ENCODE peak calls at places on chromosomes 13 and 19, in six cellular contexts. One of them, this sample, is unnamed.

GRCh38 chr13:110541526-110541920 is 20.0 kb downstream of the RAB20 start:
- DNase-seq in pancreas: no peak
- DNase-seq in kidney glomerular epithelial cell: no peak
- DNase-seq in activated T-cell treated with anti-CD3 and anti-CD28 coated beads, Interleukin-2, amount 50 U/mL, for 1 hour: no peak
- DNase-seq in ovary: no peak
- DNase-seq in stimulated activated CD8-positive, alpha-beta memory T cell treated with anti-CD3 and anti-CD28 coated beads, Interleukin-7, amount 100 ng/mL, for 1 hour: no peak
- DNase-seq in this sample: no peak

GRCh38 chr19:55591555-55591954 is 7.8 kb downstream of the FIZ1 start:
- DNase-seq in activated T-cell treated with anti-CD3 and anti-CD28 coated beads, Interleukin-2, amount 50 U/mL, for 1 hour: no peak
- DNase-seq in kidney glomerular epithelial cell: no peak
- DNase-seq in pancreas: no peak
- DNase-seq in ovary: no peak
- DNase-seq in stimulated activated CD8-positive, alpha-beta memory T cell treated with anti-CD3 and anti-CD28 coated beads, Interleukin-7, amount 100 ng/mL, for 1 hour: no peak
- DNase-seq in this sample: no peak

GRCh38 chr19:43914051-43914450 is 21.0 kb downstream of the ZNF45 start:
- DNase-seq in stimulated activated CD8-positive, alpha-beta memory T cell treated with anti-CD3 and anti-CD28 coated beads, Interleukin-7, amount 100 ng/mL, for 1 hour: no peak
- DNase-seq in ovary: no peak
- DNase-seq in kidney glomerular epithelial cell: no peak
- DNase-seq in pancreas: no peak
- DNase-seq in activated T-cell treated with anti-CD3 and anti-CD28 coated beads, Interleukin-2, amount 50 U/mL, for 1 hour: no peak
- DNase-seq in this sample: no peak

GRCh38 chr19:48793271-48793670 is 17.6 kb downstream of the BCAT2 start:
- DNase-seq in kidney glomerular epithelial cell: no peak
- DNase-seq in ovary: no peak
- DNase-seq in stimulated activated CD8-positive, alpha-beta memory T cell treated with anti-CD3 and anti-CD28 coated beads, Interleukin-7, amount 100 ng/mL, for 1 hour: no peak
- DNase-seq in activated T-cell treated with anti-CD3 and anti-CD28 coated beads, Interleukin-2, amount 50 U/mL, for 1 hour: no peak
- DNase-seq in pancreas: no peak
- DNase-seq in this sample: no peak

GRCh38 chr13:111114362-111115050 is 604 bp upstream of the ARHGEF7 start:
- DNase-seq in kidney glomerular epithelial cell: no peak
- DNase-seq in ovary: no peak
- DNase-seq in stimulated activated CD8-positive, alpha-beta memory T cell treated with anti-CD3 and anti-CD28 coated beads, Interleukin-7, amount 100 ng/mL, for 1 hour: no peak
- DNase-seq in pancreas: peak
- DNase-seq in activated T-cell treated with anti-CD3 and anti-CD28 coated beads, Interleukin-2, amount 50 U/mL, for 1 hour: peak
- DNase-seq in this sample: no peak

GRCh38 chr19:39160523-39160861 is 34.9 kb downstream of the PAK4 start:
- DNase-seq in activated T-cell treated with anti-CD3 and anti-CD28 coated beads, Interleukin-2, amount 50 U/mL, for 1 hour: no peak
- DNase-seq in pancreas: peak
- DNase-seq in kidney glomerular epithelial cell: no peak
- DNase-seq in ovary: peak
- DNase-seq in stimulated activated CD8-positive, alpha-beta memory T cell treated with anti-CD3 and anti-CD28 coated beads, Interleukin-7, amount 100 ng/mL, for 1 hour: no peak
- DNase-seq in this sample: no peak

GRCh38 chr13:97229699-97230098 is 7.6 kb downstream of the MBNL2 start:
- DNase-seq in pancreas: no peak
- DNase-seq in kidney glomerular epithelial cell: no peak
- DNase-seq in ovary: no peak
- DNase-seq in stimulated activated CD8-positive, alpha-beta memory T cell treated with anti-CD3 and anti-CD28 coated beads, Interleukin-7, amount 100 ng/mL, for 1 hour: no peak
- DNase-seq in activated T-cell treated with anti-CD3 and anti-CD28 coated beads, Interleukin-2, amount 50 U/mL, for 1 hour: no peak
- DNase-seq in this sample: no peak

GRCh38 chr13:28659611-28659970 is 661 bp downstream of the POMP start:
- DNase-seq in ovary: no peak
- DNase-seq in pancreas: no peak
- DNase-seq in stimulated activated CD8-positive, alpha-beta memory T cell treated with anti-CD3 and anti-CD28 coated beads, Interleukin-7, amount 100 ng/mL, for 1 hour: no peak
- DNase-seq in kidney glomerular epithelial cell: no peak
- DNase-seq in activated T-cell treated with anti-CD3 and anti-CD28 coated beads, Interleukin-2, amount 50 U/mL, for 1 hour: no peak
- DNase-seq in this sample: no peak

GRCh38 chr19:14416743-14417214 is 2.4 kb downstream of the DDX39A start:
- DNase-seq in activated T-cell treated with anti-CD3 and anti-CD28 coated beads, Interleukin-2, amount 50 U/mL, for 1 hour: no peak
- DNase-seq in stimulated activated CD8-positive, alpha-beta memory T cell treated with anti-CD3 and anti-CD28 coated beads, Interleukin-7, amount 100 ng/mL, for 1 hour: no peak
- DNase-seq in ovary: no peak
- DNase-seq in pancreas: no peak
- DNase-seq in kidney glomerular epithelial cell: no peak
- DNase-seq in this sample: no peak

GRCh38 chr19:49793561-49793840 is 19.6 kb downstream of the FUZ start:
- DNase-seq in pancreas: no peak
- DNase-seq in kidney glomerular epithelial cell: peak
- DNase-seq in ovary: no peak
- DNase-seq in stimulated activated CD8-positive, alpha-beta memory T cell treated with anti-CD3 and anti-CD28 coated beads, Interleukin-7, amount 100 ng/mL, for 1 hour: no peak
- DNase-seq in activated T-cell treated with anti-CD3 and anti-CD28 coated beads, Interleukin-2, amount 50 U/mL, for 1 hour: no peak
- DNase-seq in this sample: no peak

GRCh38 chr13:34748561-34748960 is 193.5 kb upstream of the NBEA start:
- DNase-seq in ovary: no peak
- DNase-seq in kidney glomerular epithelial cell: peak
- DNase-seq in pancreas: no peak
- DNase-seq in activated T-cell treated with anti-CD3 and anti-CD28 coated beads, Interleukin-2, amount 50 U/mL, for 1 hour: no peak
- DNase-seq in stimulated activated CD8-positive, alpha-beta memory T cell treated with anti-CD3 and anti-CD28 coated beads, Interleukin-7, amount 100 ng/mL, for 1 hour: no peak
- DNase-seq in this sample: no peak

GRCh38 chr19:32336259-32337111 is 8.9 kb upstream of the ZNF507 start:
- DNase-seq in stimulated activated CD8-positive, alpha-beta memory T cell treated with anti-CD3 and anti-CD28 coated beads, Interleukin-7, amount 100 ng/mL, for 1 hour: no peak
- DNase-seq in ovary: no peak
- DNase-seq in pancreas: no peak
- DNase-seq in activated T-cell treated with anti-CD3 and anti-CD28 coated beads, Interleukin-2, amount 50 U/mL, for 1 hour: no peak
- DNase-seq in kidney glomerular epithelial cell: no peak
- DNase-seq in this sample: no peak

GRCh38 chr19:16779539-16780163 is 49.5 kb upstream of the SIN3B start:
- DNase-seq in kidney glomerular epithelial cell: no peak
- DNase-seq in activated T-cell treated with anti-CD3 and anti-CD28 coated beads, Interleukin-2, amount 50 U/mL, for 1 hour: no peak
- DNase-seq in pancreas: no peak
- DNase-seq in stimulated activated CD8-positive, alpha-beta memory T cell treated with anti-CD3 and anti-CD28 coated beads, Interleukin-7, amount 100 ng/mL, for 1 hour: no peak
- DNase-seq in ovary: no peak
- DNase-seq in this sample: no peak

GRCh38 chr13:84297246-84297645 is 415.0 kb upstream of the SLITRK1 start:
- DNase-seq in pancreas: no peak
- DNase-seq in activated T-cell treated with anti-CD3 and anti-CD28 coated beads, Interleukin-2, amount 50 U/mL, for 1 hour: no peak
- DNase-seq in kidney glomerular epithelial cell: no peak
- DNase-seq in stimulated activated CD8-positive, alpha-beta memory T cell treated with anti-CD3 and anti-CD28 coated beads, Interleukin-7, amount 100 ng/mL, for 1 hour: no peak
- DNase-seq in ovary: no peak
- DNase-seq in this sample: no peak

GRCh38 chr13:24670927-24671326 is 9.3 kb upstream of the ATP12A start:
- DNase-seq in pancreas: no peak
- DNase-seq in activated T-cell treated with anti-CD3 and anti-CD28 coated beads, Interleukin-2, amount 50 U/mL, for 1 hour: no peak
- DNase-seq in ovary: no peak
- DNase-seq in stimulated activated CD8-positive, alpha-beta memory T cell treated with anti-CD3 and anti-CD28 coated beads, Interleukin-7, amount 100 ng/mL, for 1 hour: no peak
- DNase-seq in kidney glomerular epithelial cell: no peak
- DNase-seq in this sample: no peak

GRCh38 chr19:12448808-12449207 is 8.0 kb upstream of the ZNF443 start:
- DNase-seq in kidney glomerular epithelial cell: no peak
- DNase-seq in activated T-cell treated with anti-CD3 and anti-CD28 coated beads, Interleukin-2, amount 50 U/mL, for 1 hour: no peak
- DNase-seq in stimulated activated CD8-positive, alpha-beta memory T cell treated with anti-CD3 and anti-CD28 coated beads, Interleukin-7, amount 100 ng/mL, for 1 hour: no peak
- DNase-seq in ovary: no peak
- DNase-seq in pancreas: no peak
- DNase-seq in this sample: no peak

GRCh38 chr13:23796546-23796945 is 92.7 kb downstream of the MIPEP start:
- DNase-seq in stimulated activated CD8-positive, alpha-beta memory T cell treated with anti-CD3 and anti-CD28 coated beads, Interleukin-7, amount 100 ng/mL, for 1 hour: no peak
- DNase-seq in pancreas: no peak
- DNase-seq in kidney glomerular epithelial cell: peak
- DNase-seq in activated T-cell treated with anti-CD3 and anti-CD28 coated beads, Interleukin-2, amount 50 U/mL, for 1 hour: no peak
- DNase-seq in ovary: no peak
- DNase-seq in this sample: no peak

GRCh38 chr13:85806553-85807175 is 7.4 kb upstream of the SLITRK6 start:
- DNase-seq in activated T-cell treated with anti-CD3 and anti-CD28 coated beads, Interleukin-2, amount 50 U/mL, for 1 hour: no peak
- DNase-seq in kidney glomerular epithelial cell: peak
- DNase-seq in pancreas: no peak
- DNase-seq in ovary: no peak
- DNase-seq in stimulated activated CD8-positive, alpha-beta memory T cell treated with anti-CD3 and anti-CD28 coated beads, Interleukin-7, amount 100 ng/mL, for 1 hour: no peak
- DNase-seq in this sample: no peak

GRCh38 chr13:113804017-113804702 is 45.1 kb downstream of the TMEM255B start:
- DNase-seq in pancreas: peak
- DNase-seq in activated T-cell treated with anti-CD3 and anti-CD28 coated beads, Interleukin-2, amount 50 U/mL, for 1 hour: no peak
- DNase-seq in ovary: no peak
- DNase-seq in stimulated activated CD8-positive, alpha-beta memory T cell treated with anti-CD3 and anti-CD28 coated beads, Interleukin-7, amount 100 ng/mL, for 1 hour: no peak
- DNase-seq in kidney glomerular epithelial cell: no peak
- DNase-seq in this sample: no peak

GRCh38 chr19:45790942-45791341 is 1.7 kb downstream of the DMWD start:
- DNase-seq in stimulated activated CD8-positive, alpha-beta memory T cell treated with anti-CD3 and anti-CD28 coated beads, Interleukin-7, amount 100 ng/mL, for 1 hour: no peak
- DNase-seq in pancreas: no peak
- DNase-seq in kidney glomerular epithelial cell: no peak
- DNase-seq in activated T-cell treated with anti-CD3 and anti-CD28 coated beads, Interleukin-2, amount 50 U/mL, for 1 hour: no peak
- DNase-seq in ovary: no peak
- DNase-seq in this sample: no peak

GRCh38 chr13:30618186-30618937 is 642 bp downstream of the USPL1 start:
- DNase-seq in stimulated activated CD8-positive, alpha-beta memory T cell treated with anti-CD3 and anti-CD28 coated beads, Interleukin-7, amount 100 ng/mL, for 1 hour: no peak
- DNase-seq in activated T-cell treated with anti-CD3 and anti-CD28 coated beads, Interleukin-2, amount 50 U/mL, for 1 hour: no peak
- DNase-seq in ovary: peak
- DNase-seq in kidney glomerular epithelial cell: no peak
- DNase-seq in pancreas: peak
- DNase-seq in this sample: no peak

GRCh38 chr19:48330012-48330681 is 4.8 kb downstream of the EMP3 start:
- DNase-seq in pancreas: peak
- DNase-seq in stimulated activated CD8-positive, alpha-beta memory T cell treated with anti-CD3 and anti-CD28 coated beads, Interleukin-7, amount 100 ng/mL, for 1 hour: peak
- DNase-seq in activated T-cell treated with anti-CD3 and anti-CD28 coated beads, Interleukin-2, amount 50 U/mL, for 1 hour: peak
- DNase-seq in ovary: peak
- DNase-seq in kidney glomerular epithelial cell: peak
- DNase-seq in this sample: peak

GRCh38 chr19:46571495-46571894 is 29.6 kb upstream of the CALM3 start:
- DNase-seq in kidney glomerular epithelial cell: no peak
- DNase-seq in activated T-cell treated with anti-CD3 and anti-CD28 coated beads, Interleukin-2, amount 50 U/mL, for 1 hour: no peak
- DNase-seq in pancreas: no peak
- DNase-seq in ovary: no peak
- DNase-seq in stimulated activated CD8-positive, alpha-beta memory T cell treated with anti-CD3 and anti-CD28 coated beads, Interleukin-7, amount 100 ng/mL, for 1 hour: no peak
- DNase-seq in this sample: no peak

This sample was measured in NCI-H1048.